ENCODE peak calls at places on chromosomes 4 and X, in five cellular contexts. One of them, this sample, is unnamed. For H3K36me3, the result is how much of the 10 kb centered on the place peaks cover.

GRCh38 chr4:18479825-18480224 is 458.3 kb upstream of the LCORL start:
- DNase-seq in naive thymus-derived CD4-positive, alpha-beta T cell: no peak
- DNase-seq in hepatocyte: no peak
- DNase-seq in IMR-90: no peak
- DNase-seq in sigmoid colon: no peak
- DNase-seq in this sample: no peak

GRCh38 chr4:94469221-94469784 is 17.6 kb downstream of the PDLIM5 start:
- DNase-seq in naive thymus-derived CD4-positive, alpha-beta T cell: no peak
- DNase-seq in sigmoid colon: no peak
- DNase-seq in IMR-90: no peak
- DNase-seq in hepatocyte: no peak
- DNase-seq in this sample: no peak

GRCh38 chr4:176875441-176875930 is 82.8 kb upstream of the VEGFC start:
- DNase-seq in IMR-90: no peak
- DNase-seq in sigmoid colon: no peak
- DNase-seq in naive thymus-derived CD4-positive, alpha-beta T cell: no peak
- DNase-seq in hepatocyte: no peak
- DNase-seq in this sample: no peak

GRCh38 chrX:56789518-56790070 is 60.6 kb downstream of the NBDY start:
- DNase-seq in IMR-90: no peak
- DNase-seq in hepatocyte: no peak
- DNase-seq in sigmoid colon: peak
- DNase-seq in naive thymus-derived CD4-positive, alpha-beta T cell: no peak
- DNase-seq in this sample: no peak

GRCh38 chr4:13543648-13544555 is at the start of gene NKX3-2:
- DNase-seq in hepatocyte: peak
- DNase-seq in IMR-90: peak
- DNase-seq in naive thymus-derived CD4-positive, alpha-beta T cell: no peak
- DNase-seq in sigmoid colon: peak
- DNase-seq in this sample: no peak

GRCh38 chr4:108544504-108544903 is 75.9 kb upstream of the RPL34 start:
- DNase-seq in naive thymus-derived CD4-positive, alpha-beta T cell: no peak
- DNase-seq in IMR-90: peak
- DNase-seq in sigmoid colon: no peak
- DNase-seq in hepatocyte: no peak
- DNase-seq in this sample: no peak

GRCh38 chrX:41302293-41302868 is 31.6 kb upstream of the DDX3X start:
- DNase-seq in naive thymus-derived CD4-positive, alpha-beta T cell: no peak
- DNase-seq in IMR-90: no peak
- DNase-seq in hepatocyte: no peak
- DNase-seq in sigmoid colon: no peak
- DNase-seq in this sample: no peak

GRCh38 chrX:135420831-135421230 is 913 bp upstream of the SMIM10L2A start:
- DNase-seq in hepatocyte: no peak
- DNase-seq in IMR-90: no peak
- DNase-seq in naive thymus-derived CD4-positive, alpha-beta T cell: no peak
- DNase-seq in sigmoid colon: no peak
- DNase-seq in this sample: no peak

GRCh38 chr4:7938513-7939376 is 916 bp downstream of the AFAP1 start:
- DNase-seq in sigmoid colon: peak
- DNase-seq in IMR-90: peak
- DNase-seq in hepatocyte: peak
- DNase-seq in naive thymus-derived CD4-positive, alpha-beta T cell: no peak
- DNase-seq in this sample: peak

DNA sequence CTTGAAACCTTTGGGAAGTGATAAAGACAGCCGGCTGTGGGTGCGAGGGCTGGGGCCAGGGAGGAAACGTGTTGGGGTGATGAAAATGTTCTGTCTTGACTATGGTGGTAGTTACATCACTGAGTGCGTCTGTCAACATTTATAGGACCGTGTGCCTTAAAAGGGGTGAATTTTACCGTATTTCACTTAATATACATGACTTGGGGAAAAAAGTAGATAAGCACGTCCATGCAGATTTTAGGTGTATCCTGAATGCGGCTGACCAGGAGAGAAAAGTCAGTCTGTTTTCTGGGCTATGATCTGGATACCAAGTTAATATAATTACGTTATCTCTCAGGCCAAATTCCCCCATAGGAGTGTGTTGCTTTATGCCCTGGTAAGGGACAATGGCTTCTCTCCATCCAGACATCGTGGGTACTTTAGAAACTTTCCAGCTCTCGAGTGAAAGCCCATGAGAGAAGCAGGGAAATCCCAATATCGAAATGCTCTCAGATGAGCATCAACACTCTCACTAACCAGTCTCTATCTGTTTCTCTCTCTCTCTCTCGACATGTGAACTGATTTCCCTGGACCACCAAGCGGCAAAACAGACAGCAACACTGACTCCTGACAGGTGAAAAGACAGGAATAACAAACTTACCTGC is 71.5 kb downstream of the IRF2 start:
- DNase-seq in hepatocyte: no peak
- DNase-seq in sigmoid colon: no peak
- DNase-seq in IMR-90: no peak
- DNase-seq in naive thymus-derived CD4-positive, alpha-beta T cell: no peak
- DNase-seq in this sample: no peak
- H3K36me3 ChIP-seq in hepatocyte: under half
- H3K36me3 ChIP-seq in sigmoid colon: under half
- H3K36me3 ChIP-seq in IMR-90: under half
- H3K36me3 ChIP-seq in naive thymus-derived CD4-positive, alpha-beta T cell: under half
- H3K36me3 ChIP-seq in this sample: under half

GRCh38 chr4:81214518-81215218 is 354 bp downstream of the PRKG2 start:
- DNase-seq in IMR-90: peak
- DNase-seq in naive thymus-derived CD4-positive, alpha-beta T cell: no peak
- DNase-seq in sigmoid colon: no peak
- DNase-seq in hepatocyte: peak
- DNase-seq in this sample: peak

GRCh38 chr4:81215219-81215892 is at the start of gene PRKG2:
- DNase-seq in hepatocyte: peak
- DNase-seq in IMR-90: no peak
- DNase-seq in naive thymus-derived CD4-positive, alpha-beta T cell: no peak
- DNase-seq in sigmoid colon: no peak
- DNase-seq in this sample: peak

GRCh38 chr4:81215936-81216335 is 914 bp upstream of the PRKG2 start:
- DNase-seq in sigmoid colon: no peak
- DNase-seq in naive thymus-derived CD4-positive, alpha-beta T cell: no peak
- DNase-seq in hepatocyte: no peak
- DNase-seq in IMR-90: no peak
- DNase-seq in this sample: no peak

GRCh38 chr4:81213671-81214070 is 1.4 kb downstream of the PRKG2 start:
- DNase-seq in naive thymus-derived CD4-positive, alpha-beta T cell: no peak
- DNase-seq in hepatocyte: no peak
- DNase-seq in sigmoid colon: no peak
- DNase-seq in IMR-90: no peak
- DNase-seq in this sample: no peak

GRCh38 chr4:81214144-81214517 is 891 bp downstream of the PRKG2 start:
- DNase-seq in IMR-90: no peak
- DNase-seq in sigmoid colon: no peak
- DNase-seq in hepatocyte: no peak
- DNase-seq in naive thymus-derived CD4-positive, alpha-beta T cell: no peak
- DNase-seq in this sample: no peak
- H3K4me3 ChIP-seq in IMR-90: peak
- H3K4me3 ChIP-seq in sigmoid colon: no peak
- H3K4me3 ChIP-seq in hepatocyte: peak
- H3K4me3 ChIP-seq in naive thymus-derived CD4-positive, alpha-beta T cell: no peak
- H3K4me3 ChIP-seq in this sample: peak

GRCh38 chr4:68360570-68360969 is 10.7 kb upstream of the YTHDC1 start:
- DNase-seq in sigmoid colon: no peak
- DNase-seq in hepatocyte: no peak
- DNase-seq in IMR-90: no peak
- DNase-seq in naive thymus-derived CD4-positive, alpha-beta T cell: no peak
- DNase-seq in this sample: no peak
- H3K27ac ChIP-seq in sigmoid colon: no peak
- H3K27ac ChIP-seq in hepatocyte: peak
- H3K27ac ChIP-seq in IMR-90: no peak
- H3K27ac ChIP-seq in naive thymus-derived CD4-positive, alpha-beta T cell: no peak
- H3K27ac ChIP-seq in this sample: no peak

DNA sequence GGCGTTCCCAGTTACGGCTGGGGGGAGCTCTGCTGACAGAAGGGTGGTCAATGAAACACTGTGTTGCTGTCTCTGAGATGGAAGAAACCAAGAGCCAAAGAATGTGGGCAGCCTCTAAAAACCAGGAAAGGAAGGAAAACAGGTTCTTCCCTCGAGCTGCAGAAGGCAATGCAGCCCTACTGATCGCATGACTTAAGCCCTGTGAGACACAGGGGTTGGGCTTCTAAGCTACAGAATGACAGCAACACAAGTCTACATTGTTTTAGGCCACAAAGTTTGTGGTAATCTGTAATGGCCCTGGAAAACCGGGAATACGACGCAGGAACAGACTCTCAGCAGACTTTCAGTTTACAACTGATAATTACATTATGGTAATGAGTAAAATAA is 38.2 kb upstream of the MTNR1A start:
- DNase-seq in sigmoid colon: no peak
- DNase-seq in hepatocyte: no peak
- DNase-seq in naive thymus-derived CD4-positive, alpha-beta T cell: no peak
- DNase-seq in IMR-90: no peak
- DNase-seq in this sample: no peak
- H3K36me3 ChIP-seq in sigmoid colon: under half
- H3K36me3 ChIP-seq in hepatocyte: under half
- H3K36me3 ChIP-seq in naive thymus-derived CD4-positive, alpha-beta T cell: under half
- H3K36me3 ChIP-seq in IMR-90: half or more
- H3K36me3 ChIP-seq in this sample: under half

GRCh38 chr4:89251396-89251795 is 56.2 kb downstream of the GPRIN3 start:
- DNase-seq in naive thymus-derived CD4-positive, alpha-beta T cell: no peak
- DNase-seq in sigmoid colon: no peak
- DNase-seq in IMR-90: no peak
- DNase-seq in hepatocyte: no peak
- DNase-seq in this sample: no peak

GRCh38 chr4:89253935-89254334 is 53.7 kb downstream of the GPRIN3 start:
- DNase-seq in hepatocyte: no peak
- DNase-seq in IMR-90: no peak
- DNase-seq in naive thymus-derived CD4-positive, alpha-beta T cell: no peak
- DNase-seq in sigmoid colon: no peak
- DNase-seq in this sample: no peak

GRCh38 chr4:89256203-89256800 is 51.3 kb downstream of the GPRIN3 start:
- DNase-seq in naive thymus-derived CD4-positive, alpha-beta T cell: no peak
- DNase-seq in sigmoid colon: no peak
- DNase-seq in IMR-90: no peak
- DNase-seq in hepatocyte: no peak
- DNase-seq in this sample: no peak

GRCh38 chr4:89254847-89255246 is 52.8 kb downstream of the GPRIN3 start:
- DNase-seq in IMR-90: peak
- DNase-seq in sigmoid colon: no peak
- DNase-seq in naive thymus-derived CD4-positive, alpha-beta T cell: peak
- DNase-seq in hepatocyte: peak
- DNase-seq in this sample: peak

GRCh38 chr4:89253306-89253705 is 54.3 kb downstream of the GPRIN3 start:
- DNase-seq in naive thymus-derived CD4-positive, alpha-beta T cell: no peak
- DNase-seq in hepatocyte: no peak
- DNase-seq in sigmoid colon: no peak
- DNase-seq in IMR-90: no peak
- DNase-seq in this sample: peak
- H3K4me3 ChIP-seq in naive thymus-derived CD4-positive, alpha-beta T cell: no peak
- H3K4me3 ChIP-seq in hepatocyte: no peak
- H3K4me3 ChIP-seq in sigmoid colon: no peak
- H3K4me3 ChIP-seq in IMR-90: no peak
- H3K4me3 ChIP-seq in this sample: no peak

DNA sequence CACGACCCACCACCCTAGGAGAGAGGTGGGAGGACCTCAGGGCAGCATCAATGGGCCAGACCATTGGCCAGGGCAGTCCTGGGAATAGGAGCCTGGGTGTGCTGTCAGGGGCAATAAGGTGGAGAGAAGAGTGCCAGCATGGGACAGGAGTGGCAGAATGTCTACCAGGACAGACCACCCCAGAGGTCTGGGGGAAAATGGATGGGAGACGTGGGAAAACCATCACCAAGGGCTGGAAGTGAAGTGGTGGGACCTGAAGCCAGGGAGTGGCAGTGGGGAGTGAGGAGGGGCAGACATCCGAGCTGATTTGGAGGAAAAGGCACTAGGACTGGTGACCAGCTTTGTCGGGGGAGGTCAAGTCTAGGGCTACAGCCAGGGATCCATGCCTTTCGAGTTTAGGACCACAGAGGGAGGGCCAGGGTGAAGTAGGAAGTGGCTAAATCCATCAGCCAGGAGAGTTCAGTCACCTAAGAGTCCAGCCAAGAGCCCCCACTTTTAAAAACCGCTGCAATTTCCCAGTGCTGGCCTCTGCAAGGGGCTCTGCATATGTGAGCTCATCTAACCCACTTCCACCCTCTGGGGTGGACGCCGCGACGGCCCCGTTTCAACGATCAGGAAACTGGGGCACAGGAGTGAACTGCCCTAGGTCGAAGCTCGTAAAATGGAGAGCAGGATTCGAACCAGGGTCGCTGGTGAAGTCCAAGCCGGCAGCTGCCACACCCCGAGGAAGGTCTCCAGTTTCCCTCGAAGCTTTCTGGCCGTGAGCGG is 809 bp downstream of the EVC2 start:
- DNase-seq in naive thymus-derived CD4-positive, alpha-beta T cell: no peak
- DNase-seq in hepatocyte: no peak
- DNase-seq in sigmoid colon: no peak
- DNase-seq in IMR-90: no peak
- DNase-seq in this sample: no peak
- H3K27ac ChIP-seq in naive thymus-derived CD4-positive, alpha-beta T cell: no peak
- H3K27ac ChIP-seq in hepatocyte: peak
- H3K27ac ChIP-seq in sigmoid colon: peak
- H3K27ac ChIP-seq in IMR-90: peak
- H3K27ac ChIP-seq in this sample: no peak

GRCh38 chr4:67320645-67321044 is 224.7 kb downstream of the CENPC start:
- DNase-seq in naive thymus-derived CD4-positive, alpha-beta T cell: no peak
- DNase-seq in hepatocyte: no peak
- DNase-seq in IMR-90: no peak
- DNase-seq in sigmoid colon: no peak
- DNase-seq in this sample: no peak
- H3K36me3 ChIP-seq in naive thymus-derived CD4-positive, alpha-beta T cell: under half
- H3K36me3 ChIP-seq in hepatocyte: under half
- H3K36me3 ChIP-seq in IMR-90: under half
- H3K36me3 ChIP-seq in sigmoid colon: under half
- H3K36me3 ChIP-seq in this sample: under half

GRCh38 chrX:51891821-51892551 is 1.4 kb upstream of the MAGED1 start:
- DNase-seq in sigmoid colon: peak
- DNase-seq in IMR-90: peak
- DNase-seq in naive thymus-derived CD4-positive, alpha-beta T cell: no peak
- DNase-seq in hepatocyte: peak
- DNase-seq in this sample: no peak
- H3K4me3 ChIP-seq in sigmoid colon: no peak
- H3K4me3 ChIP-seq in IMR-90: no peak
- H3K4me3 ChIP-seq in naive thymus-derived CD4-positive, alpha-beta T cell: no peak
- H3K4me3 ChIP-seq in hepatocyte: no peak
- H3K4me3 ChIP-seq in this sample: no peak

GRCh38 chr4:153528705-153529493 is 62.7 kb downstream of the TMEM131L start:
- DNase-seq in hepatocyte: no peak
- DNase-seq in sigmoid colon: no peak
- DNase-seq in IMR-90: no peak
- DNase-seq in naive thymus-derived CD4-positive, alpha-beta T cell: no peak
- DNase-seq in this sample: no peak
- H3K27ac ChIP-seq in hepatocyte: peak
- H3K27ac ChIP-seq in sigmoid colon: no peak
- H3K27ac ChIP-seq in IMR-90: no peak
- H3K27ac ChIP-seq in naive thymus-derived CD4-positive, alpha-beta T cell: peak
- H3K27ac ChIP-seq in this sample: no peak

This sample was measured in small intestine.